ENCODE peak calls at places on chromosome 18, in six cellular contexts. One of them, this sample, is unnamed. For H3K4me1, the result is how much of the 10 kb centered on the place peaks cover.

GRCh38 chr18:35389095-35389618 is 12.0 kb upstream of the ZNF396 start:
- DNase-seq in GM23248: peak
- DNase-seq in neural progenitor cell: no peak
- DNase-seq in ovary: no peak
- DNase-seq in PC-3: no peak
- DNase-seq in psoas muscle: no peak
- DNase-seq in this sample: no peak

GRCh38 chr18:3649559-3650426 is 199.8 kb downstream of the TGIF1 start:
- DNase-seq in psoas muscle: peak
- DNase-seq in GM23248: peak
- DNase-seq in neural progenitor cell: no peak
- DNase-seq in PC-3: peak
- DNase-seq in ovary: peak
- DNase-seq in this sample: no peak

GRCh38 chr18:58756596-58757240 is 85.5 kb downstream of the MALT1 start:
- DNase-seq in psoas muscle: no peak
- DNase-seq in neural progenitor cell: no peak
- DNase-seq in PC-3: no peak
- DNase-seq in GM23248: no peak
- DNase-seq in ovary: no peak
- DNase-seq in this sample: no peak

GRCh38 chr18:78912862-78913261 is 66.8 kb upstream of the SALL3 start:
- DNase-seq in GM23248: no peak
- DNase-seq in psoas muscle: no peak
- DNase-seq in ovary: no peak
- DNase-seq in PC-3: no peak
- DNase-seq in neural progenitor cell: no peak
- DNase-seq in this sample: no peak

GRCh38 chr18:22439447-22439846 is 21.7 kb upstream of the CTAGE1 start:
- DNase-seq in ovary: no peak
- DNase-seq in neural progenitor cell: no peak
- DNase-seq in GM23248: peak
- DNase-seq in PC-3: peak
- DNase-seq in psoas muscle: no peak
- DNase-seq in this sample: no peak

GRCh38 chr18:22167091-22167470 is 2.3 kb upstream of the GATA6 start:
- DNase-seq in psoas muscle: no peak
- DNase-seq in neural progenitor cell: peak
- DNase-seq in PC-3: no peak
- DNase-seq in GM23248: no peak
- DNase-seq in ovary: peak
- DNase-seq in this sample: no peak

GRCh38 chr18:54165450-54165849 is 59.0 kb downstream of the MBD2 start:
- DNase-seq in neural progenitor cell: no peak
- DNase-seq in PC-3: no peak
- DNase-seq in GM23248: no peak
- DNase-seq in psoas muscle: no peak
- DNase-seq in ovary: no peak
- DNase-seq in this sample: no peak

GRCh38 chr18:28903366-28903765 is 726.4 kb upstream of the CDH2 start:
- DNase-seq in PC-3: no peak
- DNase-seq in psoas muscle: no peak
- DNase-seq in GM23248: peak
- DNase-seq in neural progenitor cell: no peak
- DNase-seq in ovary: no peak
- DNase-seq in this sample: no peak

GRCh38 chr18:74778191-74778847 is 180.6 kb downstream of the ZNF407 start:
- DNase-seq in neural progenitor cell: no peak
- DNase-seq in ovary: no peak
- DNase-seq in psoas muscle: no peak
- DNase-seq in GM23248: peak
- DNase-seq in PC-3: no peak
- DNase-seq in this sample: no peak

GRCh38 chr18:10329116-10329515 is 125.3 kb upstream of the APCDD1 start:
- DNase-seq in PC-3: no peak
- DNase-seq in ovary: no peak
- DNase-seq in psoas muscle: no peak
- DNase-seq in neural progenitor cell: no peak
- DNase-seq in GM23248: peak
- DNase-seq in this sample: no peak

GRCh38 chr18:28468903-28469302 is 292.0 kb upstream of the CDH2 start:
- DNase-seq in ovary: no peak
- DNase-seq in GM23248: no peak
- DNase-seq in PC-3: no peak
- DNase-seq in neural progenitor cell: no peak
- DNase-seq in psoas muscle: no peak
- DNase-seq in this sample: no peak

GRCh38 chr18:10194592-10194991 is 259.8 kb upstream of the APCDD1 start:
- DNase-seq in PC-3: no peak
- DNase-seq in ovary: no peak
- DNase-seq in neural progenitor cell: no peak
- DNase-seq in GM23248: peak
- DNase-seq in psoas muscle: no peak
- DNase-seq in this sample: no peak

GRCh38 chr18:67406678-67407077 is 109.8 kb downstream of the DSEL start:
- DNase-seq in PC-3: no peak
- DNase-seq in ovary: no peak
- DNase-seq in neural progenitor cell: no peak
- DNase-seq in GM23248: no peak
- DNase-seq in psoas muscle: no peak
- DNase-seq in this sample: no peak

GRCh38 chr18:28657836-28658410 is 481.0 kb upstream of the CDH2 start:
- DNase-seq in PC-3: peak
- DNase-seq in neural progenitor cell: no peak
- DNase-seq in ovary: no peak
- DNase-seq in GM23248: peak
- DNase-seq in psoas muscle: no peak
- DNase-seq in this sample: no peak

GRCh38 chr18:2568129-2568528 is 3.2 kb downstream of the METTL4 start:
- DNase-seq in GM23248: no peak
- DNase-seq in ovary: no peak
- DNase-seq in PC-3: no peak
- DNase-seq in neural progenitor cell: no peak
- DNase-seq in psoas muscle: no peak
- DNase-seq in this sample: no peak

GRCh38 chr18:76167440-76167839 is 327.6 kb downstream of the ZNF516 start:
- DNase-seq in psoas muscle: no peak
- DNase-seq in ovary: no peak
- DNase-seq in PC-3: no peak
- DNase-seq in GM23248: no peak
- DNase-seq in neural progenitor cell: no peak
- DNase-seq in this sample: no peak

GRCh38 chr18:48547456-48548403 is 8.9 kb downstream of the CTIF start:
- DNase-seq in GM23248: peak
- DNase-seq in PC-3: peak
- DNase-seq in ovary: no peak
- DNase-seq in psoas muscle: no peak
- DNase-seq in neural progenitor cell: no peak
- DNase-seq in this sample: peak

GRCh38 chr18:41075212-41075611 is 879.8 kb upstream of the PIK3C3 start:
- DNase-seq in ovary: no peak
- DNase-seq in neural progenitor cell: peak
- DNase-seq in psoas muscle: no peak
- DNase-seq in PC-3: peak
- DNase-seq in GM23248: peak
- DNase-seq in this sample: no peak

GRCh38 chr18:7467708-7468466 is 99.2 kb upstream of the PTPRM start:
- DNase-seq in psoas muscle: no peak
- DNase-seq in GM23248: peak
- DNase-seq in ovary: no peak
- DNase-seq in PC-3: peak
- DNase-seq in neural progenitor cell: no peak
- DNase-seq in this sample: no peak

GRCh38 chr18:78603102-78603501 is 376.5 kb upstream of the SALL3 start:
- DNase-seq in psoas muscle: no peak
- DNase-seq in ovary: no peak
- DNase-seq in GM23248: no peak
- DNase-seq in PC-3: no peak
- DNase-seq in neural progenitor cell: no peak
- DNase-seq in this sample: no peak

GRCh38 chr18:2845175-2845574 is 1.6 kb upstream of the EMILIN2 start:
- DNase-seq in GM23248: no peak
- DNase-seq in neural progenitor cell: no peak
- DNase-seq in ovary: no peak
- DNase-seq in PC-3: no peak
- DNase-seq in psoas muscle: no peak
- DNase-seq in this sample: no peak

GRCh38 chr18:76886112-76886511 is 63.8 kb downstream of the ZNF236 start:
- DNase-seq in psoas muscle: no peak
- DNase-seq in GM23248: no peak
- DNase-seq in neural progenitor cell: peak
- DNase-seq in PC-3: no peak
- DNase-seq in ovary: no peak
- DNase-seq in this sample: no peak

GRCh38 chr18:2480536-2480935 is 90.8 kb downstream of the METTL4 start:
- DNase-seq in PC-3: peak
- DNase-seq in ovary: no peak
- DNase-seq in GM23248: no peak
- DNase-seq in psoas muscle: no peak
- DNase-seq in neural progenitor cell: no peak
- DNase-seq in this sample: no peak

GRCh38 chr18:58871514-58872490 is 7.1 kb downstream of the ZNF532 start:
- DNase-seq in psoas muscle: no peak
- DNase-seq in ovary: no peak
- DNase-seq in PC-3: no peak
- DNase-seq in neural progenitor cell: no peak
- DNase-seq in GM23248: no peak
- DNase-seq in this sample: no peak

GRCh38 chr18:25230658-25231326 is 121.2 kb downstream of the ZNF521 start:
- DNase-seq in ovary: peak
- DNase-seq in GM23248: peak
- DNase-seq in neural progenitor cell: no peak
- DNase-seq in PC-3: peak
- DNase-seq in psoas muscle: peak
- DNase-seq in this sample: no peak

GRCh38 chr18:48950536-48951447 is at the start of gene SMAD7:
- DNase-seq in psoas muscle: no peak
- DNase-seq in PC-3: no peak
- DNase-seq in GM23248: peak
- DNase-seq in neural progenitor cell: no peak
- DNase-seq in ovary: peak
- DNase-seq in this sample: no peak

GRCh38 chr18:3323900-3324299 is 62.0 kb downstream of the MYL12B start:
- DNase-seq in neural progenitor cell: no peak
- DNase-seq in psoas muscle: no peak
- DNase-seq in ovary: no peak
- DNase-seq in GM23248: peak
- DNase-seq in PC-3: peak
- DNase-seq in this sample: no peak

GRCh38 chr18:67425724-67426123 is 90.8 kb downstream of the DSEL start:
- DNase-seq in GM23248: peak
- DNase-seq in psoas muscle: no peak
- DNase-seq in PC-3: peak
- DNase-seq in neural progenitor cell: no peak
- DNase-seq in ovary: no peak
- DNase-seq in this sample: no peak

GRCh38 chr18:67519582-67519981 is 3.1 kb upstream of the DSEL start:
- DNase-seq in GM23248: peak
- DNase-seq in neural progenitor cell: no peak
- DNase-seq in psoas muscle: no peak
- DNase-seq in ovary: no peak
- DNase-seq in PC-3: peak
- DNase-seq in this sample: no peak

GRCh38 chr18:63314062-63314790 is 5.3 kb downstream of the BCL2 start:
- DNase-seq in psoas muscle: no peak
- DNase-seq in GM23248: no peak
- DNase-seq in ovary: no peak
- DNase-seq in PC-3: no peak
- DNase-seq in neural progenitor cell: no peak
- DNase-seq in this sample: no peak

GRCh38 chr18:63316612-63317555 is 2.7 kb downstream of the BCL2 start:
- DNase-seq in ovary: no peak
- DNase-seq in neural progenitor cell: no peak
- DNase-seq in PC-3: peak
- DNase-seq in GM23248: no peak
- DNase-seq in psoas muscle: no peak
- DNase-seq in this sample: no peak

GRCh38 chr18:63315879-63316278 is 3.7 kb downstream of the BCL2 start:
- DNase-seq in neural progenitor cell: no peak
- DNase-seq in PC-3: peak
- DNase-seq in psoas muscle: no peak
- DNase-seq in ovary: no peak
- DNase-seq in GM23248: no peak
- DNase-seq in this sample: no peak

GRCh38 chr18:63313409-63313917 is 6.1 kb downstream of the BCL2 start:
- DNase-seq in neural progenitor cell: no peak
- DNase-seq in GM23248: no peak
- DNase-seq in PC-3: no peak
- DNase-seq in ovary: no peak
- DNase-seq in psoas muscle: no peak
- DNase-seq in this sample: no peak

GRCh38 chr18:63314991-63315662 is 4.4 kb downstream of the BCL2 start:
- DNase-seq in PC-3: no peak
- DNase-seq in psoas muscle: no peak
- DNase-seq in neural progenitor cell: no peak
- DNase-seq in ovary: no peak
- DNase-seq in GM23248: no peak
- DNase-seq in this sample: no peak
- H3K4me1 ChIP-seq in PC-3: under half
- H3K4me1 ChIP-seq in psoas muscle: under half
- H3K4me1 ChIP-seq in neural progenitor cell: under half
- H3K4me1 ChIP-seq in ovary: under half
- H3K4me1 ChIP-seq in GM23248: under half
- H3K4me1 ChIP-seq in this sample: under half

DNA sequence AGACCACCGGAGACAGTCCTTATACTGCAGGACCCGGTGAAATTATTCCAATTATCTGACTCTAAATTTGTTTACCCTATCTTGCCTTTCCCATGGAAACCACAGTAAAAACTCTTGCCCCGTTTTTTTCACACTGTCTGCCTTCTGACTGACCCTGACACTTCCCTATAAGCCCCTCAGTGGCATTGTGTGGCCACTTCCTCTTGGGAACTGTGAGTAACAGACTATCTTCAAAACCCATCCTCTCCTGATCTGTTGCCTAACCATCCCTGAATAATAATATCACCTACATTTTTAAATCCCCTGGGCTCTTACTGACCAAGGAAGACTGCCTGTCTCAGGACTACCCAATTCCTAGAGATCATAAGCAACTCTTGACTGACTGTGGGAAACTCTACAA is 42.6 kb upstream of the RNF152 start:
- DNase-seq in GM23248: no peak
- DNase-seq in psoas muscle: no peak
- DNase-seq in ovary: no peak
- DNase-seq in neural progenitor cell: no peak
- DNase-seq in PC-3: no peak
- DNase-seq in this sample: no peak
- H3K4me1 ChIP-seq in GM23248: under half
- H3K4me1 ChIP-seq in psoas muscle: under half
- H3K4me1 ChIP-seq in ovary: under half
- H3K4me1 ChIP-seq in neural progenitor cell: under half
- H3K4me1 ChIP-seq in PC-3: under half
- H3K4me1 ChIP-seq in this sample: under half

GRCh38 chr18:23575309-23575651 is 11.0 kb downstream of the NPC1 start:
- DNase-seq in psoas muscle: no peak
- DNase-seq in PC-3: no peak
- DNase-seq in GM23248: no peak
- DNase-seq in neural progenitor cell: no peak
- DNase-seq in ovary: no peak
- DNase-seq in this sample: no peak
- H3K4me1 ChIP-seq in psoas muscle: under half
- H3K4me1 ChIP-seq in PC-3: under half
- H3K4me1 ChIP-seq in GM23248: under half
- H3K4me1 ChIP-seq in neural progenitor cell: under half
- H3K4me1 ChIP-seq in ovary: under half
- H3K4me1 ChIP-seq in this sample: under half

GRCh38 chr18:13278231-13278630 is 59.7 kb downstream of the LDLRAD4 start:
- DNase-seq in ovary: no peak
- DNase-seq in neural progenitor cell: no peak
- DNase-seq in GM23248: no peak
- DNase-seq in PC-3: no peak
- DNase-seq in psoas muscle: no peak
- DNase-seq in this sample: no peak
- H3K4me1 ChIP-seq in ovary: under half
- H3K4me1 ChIP-seq in neural progenitor cell: under half
- H3K4me1 ChIP-seq in GM23248: under half
- H3K4me1 ChIP-seq in PC-3: under half
- H3K4me1 ChIP-seq in psoas muscle: under half
- H3K4me1 ChIP-seq in this sample: under half